ENCODE peak calls at places on chromosome 7, in six cellular contexts. H, A, I, F, T and D are unnamed samples.
A peak's percentile ranks its signal among the peaks of the same experiment; 100 is the strongest.

GRCh38 chr7:2687338-2687869 is 598 bp upstream of the AMZ1 start:
- DNase-seq in H (no peak), A (no peak), I (no peak), F (peak; percentile 40), T (peak; percentile 55), D (no peak)

GRCh38 chr7:28338041-28338440 is 74.3 kb upstream of the CREB5 start:
- DNase-seq in H (no peak), A (no peak), I (no peak), F (no peak), T (no peak), D (no peak)

GRCh38 chr7:93198472-93198871 is 27.8 kb downstream of the HEPACAM2 start:
- DNase-seq in H (no peak), A (no peak), I (no peak), F (no peak), T (no peak), D (no peak)

GRCh38 chr7:149495785-149496641 is 1.6 kb downstream of the ZNF746 start:
- DNase-seq in H (peak; percentile 68), A (peak; percentile 28), I (peak; percentile 84), F (peak; percentile 61), T (no peak), D (peak; percentile 57)

GRCh38 chr7:44380831-44381493 is 55.6 kb upstream of the CAMK2B start:
- DNase-seq in H (no peak), A (no peak), I (no peak), F (peak; percentile 17), T (peak; percentile 41), D (peak; percentile 10)

GRCh38 chr7:121107923-121108498 is 119.5 kb downstream of the CPED1 start:
- DNase-seq in H (peak; percentile 56), A (peak; percentile 65), I (no peak), F (no peak), T (no peak), D (no peak)

GRCh38 chr7:50473531-50473930 is 23.4 kb upstream of the FIGNL1 start:
- DNase-seq in H (no peak), A (no peak), I (no peak), F (no peak), T (no peak), D (no peak)

GRCh38 chr7:150715293-150715692 is 1.1 kb upstream of the GIMAP1 start:
- DNase-seq in H (no peak), A (no peak), I (no peak), F (no peak), T (no peak), D (no peak)

GRCh38 chr7:76054129-76055120 is 6.5 kb downstream of the MDH2 start:
- DNase-seq in H (peak; percentile 41), A (peak; percentile 96), I (no peak), F (no peak), T (no peak), D (no peak)

GRCh38 chr7:100694196-100694745 is at the start of gene GIGYF1:
- DNase-seq in H (peak; percentile 65), A (peak; percentile 90), I (peak; percentile 86), F (peak; percentile 80), T (peak; percentile 77), D (peak; percentile 93)

GRCh38 chr7:13099197-13099795 is 411.9 kb downstream of the ARL4A start:
- DNase-seq in H (peak; percentile 37), A (no peak), I (no peak), F (no peak), T (no peak), D (no peak)

GRCh38 chr7:32616625-32617024 is 121.3 kb downstream of the AVL9 start:
- DNase-seq in H (peak; percentile 92), A (no peak), I (peak; percentile 67), F (no peak), T (no peak), D (peak; percentile 87)

GRCh38 chr7:1758417-1758858 is 88.4 kb downstream of the ELFN1 start:
- DNase-seq in H (peak; percentile 66), A (peak; percentile 69), I (peak; percentile 63), F (no peak), T (no peak), D (no peak)

GRCh38 chr7:891291-891690 is 14.9 kb downstream of the GET4 start:
- DNase-seq in H (no peak), A (no peak), I (no peak), F (no peak), T (no peak), D (no peak)

GRCh38 chr7:31954500-31954899 is 115.7 kb downstream of the PDE1C start:
- DNase-seq in H (no peak), A (no peak), I (no peak), F (no peak), T (no peak), D (no peak)

GRCh38 chr7:158488225-158488889 is 99.3 kb downstream of the PTPRN2 start:
- DNase-seq in H (no peak), A (no peak), I (no peak), F (no peak), T (no peak), D (no peak)

GRCh38 chr7:33666526-33666925 is 238.8 kb upstream of the BMPER start:
- DNase-seq in H (no peak), A (no peak), I (no peak), F (no peak), T (no peak), D (no peak)

GRCh38 chr7:91713669-91714068 is 166.8 kb downstream of the MTERF1 start:
- DNase-seq in H (no peak), A (no peak), I (no peak), F (no peak), T (no peak), D (no peak)

GRCh38 chr7:155276032-155276799 is 21.5 kb upstream of the INSIG1 start:
- DNase-seq in H (no peak), A (no peak), I (no peak), F (no peak), T (no peak), D (no peak)

GRCh38 chr7:147022056-147022455 is 905.5 kb downstream of the CNTNAP2 start:
- DNase-seq in H (no peak), A (no peak), I (no peak), F (no peak), T (no peak), D (no peak)

GRCh38 chr7:46764100-46764941 is 817.6 kb downstream of the TNS3 start:
- DNase-seq in H (peak; percentile 88), A (no peak), I (peak; percentile 69), F (peak; percentile 44), T (no peak), D (no peak)

GRCh38 chr7:46767071-46767470 is 814.8 kb downstream of the TNS3 start:
- DNase-seq in H (no peak), A (no peak), I (no peak), F (no peak), T (no peak), D (no peak)

GRCh38 chr7:46759711-46760480 is 822.0 kb downstream of the TNS3 start:
- DNase-seq in H (peak; percentile 29), A (no peak), I (no peak), F (no peak), T (no peak), D (no peak)

DNA sequence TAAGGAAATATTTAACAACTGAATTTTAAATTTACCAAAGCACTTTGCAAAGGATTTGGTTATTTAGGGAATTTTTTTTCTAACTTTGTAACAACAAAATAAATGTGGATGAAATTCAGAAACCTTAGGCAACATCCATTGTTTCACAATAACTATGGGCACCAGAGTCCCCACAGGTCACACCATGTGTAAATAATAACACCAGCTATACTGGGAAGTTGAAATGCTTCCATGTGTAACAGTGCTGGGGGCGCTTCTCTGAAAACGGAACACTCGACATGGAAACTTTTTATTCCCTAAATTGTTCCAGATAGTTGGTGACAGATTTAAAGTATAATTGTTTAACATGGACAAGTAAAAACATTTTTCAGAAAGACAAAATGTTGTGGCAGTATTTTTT is 818.6 kb downstream of the TNS3 start:
- DNase-seq in H (no peak), A (no peak), I (no peak), F (no peak), T (no peak), D (no peak)
- TF ChIP-seq CTCF in H (no peak), A (no peak), I (no peak), F (no peak), T (no peak), D (no peak)

GRCh38 chr7:117014673-117015133 is 61.4 kb downstream of the ST7 start:
- DNase-seq in H (no peak), A (peak; percentile 82), I (peak; percentile 64), F (peak; percentile 56), T (no peak), D (peak; percentile 51)
- TF ChIP-seq POLR2A in H (no peak), A (no peak), I (no peak), F (no peak), T (no peak), D (no peak)

GRCh38 chr7:46945328-46945727 is 636.6 kb downstream of the TNS3 start:
- DNase-seq in H (no peak), A (no peak), I (no peak), F (no peak), T (no peak), D (no peak)

GRCh38 chr7:46940178-46940577 is 641.7 kb downstream of the TNS3 start:
- DNase-seq in H (no peak), A (no peak), I (no peak), F (no peak), T (no peak), D (no peak)

GRCh38 chr7:46943996-46944395 is 637.9 kb downstream of the TNS3 start:
- DNase-seq in H (no peak), A (no peak), I (no peak), F (no peak), T (no peak), D (no peak)

GRCh38 chr7:46939558-46939957 is 642.4 kb downstream of the TNS3 start:
- DNase-seq in H (no peak), A (peak; percentile 38), I (no peak), F (no peak), T (no peak), D (no peak)

GRCh38 chr7:46942574-46942973 is 639.3 kb downstream of the TNS3 start:
- DNase-seq in H (no peak), A (no peak), I (no peak), F (no peak), T (no peak), D (no peak)
- TF ChIP-seq CTCF in H (no peak), A (no peak), I (no peak), F (no peak), T (peak; percentile 13), D (no peak)

GRCh38 chr7:70152313-70152712 is 554.0 kb downstream of the AUTS2 start:
- DNase-seq in H (no peak), A (no peak), I (no peak), F (no peak), T (no peak), D (no peak)

GRCh38 chr7:70153946-70154345 is 555.7 kb downstream of the AUTS2 start:
- DNase-seq in H (no peak), A (no peak), I (no peak), F (no peak), T (no peak), D (no peak)

GRCh38 chr7:70154521-70155180 is 556.4 kb downstream of the AUTS2 start:
- DNase-seq in H (no peak), A (no peak), I (no peak), F (no peak), T (no peak), D (no peak)

GRCh38 chr7:70143089-70144044 is 545.1 kb downstream of the AUTS2 start:
- DNase-seq in H (no peak), A (no peak), I (no peak), F (no peak), T (no peak), D (no peak)

DNA sequence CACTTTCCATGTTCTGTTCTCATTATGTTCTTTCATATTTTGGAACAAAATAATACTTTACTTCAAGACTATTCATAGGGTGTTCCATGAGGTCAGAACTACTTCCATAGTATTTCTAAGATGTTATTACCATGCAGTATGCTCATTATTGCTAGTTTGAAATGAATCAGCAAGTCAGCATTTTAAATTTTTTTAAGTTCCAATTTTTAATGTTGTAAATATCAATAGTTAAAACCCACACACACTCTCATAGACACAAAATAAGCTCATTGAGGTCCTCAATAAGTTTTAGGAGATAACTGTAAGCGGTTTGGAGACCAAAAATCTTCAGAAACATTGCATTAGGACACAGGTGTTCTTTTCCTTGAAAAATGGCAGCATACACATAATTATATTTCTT is 550.7 kb downstream of the AUTS2 start:
- DNase-seq in H (no peak), A (no peak), I (no peak), F (no peak), T (no peak), D (no peak)
- TF ChIP-seq POLR2A in H (no peak), A (no peak), I (no peak), F (no peak), T (no peak), D (no peak)